ENCODE peak calls at places on chromosomes 7 and 10, in four cellular contexts. One of them, this sample, is unnamed.

GRCh38 chr10:81116990-81117389 is 579.3 kb downstream of the SH2D4B start:
- DNase-seq in K562: no peak
- DNase-seq in GM12878: no peak
- DNase-seq in HepG2: no peak
- DNase-seq in this sample: no peak

GRCh38 chr10:97914171-97914836 is 64.7 kb downstream of the GOLGA7B start:
- DNase-seq in K562: no peak
- DNase-seq in GM12878: no peak
- DNase-seq in HepG2: no peak
- DNase-seq in this sample: no peak

GRCh38 chr10:70894416-70894815 is 6.1 kb upstream of the PCBD1 start:
- DNase-seq in K562: no peak
- DNase-seq in GM12878: no peak
- DNase-seq in HepG2: no peak
- DNase-seq in this sample: no peak

GRCh38 chr7:67753891-67754290 is 757.3 kb downstream of the TYW1 start:
- DNase-seq in K562: no peak
- DNase-seq in GM12878: no peak
- DNase-seq in HepG2: peak; percentile 11
- DNase-seq in this sample: no peak

GRCh38 chr7:97118306-97118917 is 914 bp downstream of the SDHAF3 start:
- DNase-seq in K562: no peak
- DNase-seq in GM12878: no peak
- DNase-seq in HepG2: no peak
- DNase-seq in this sample: no peak

GRCh38 chr7:142451346-142451745 is 193.5 kb upstream of the PRSS58 start:
- DNase-seq in K562: no peak
- DNase-seq in GM12878: no peak
- DNase-seq in HepG2: no peak
- DNase-seq in this sample: no peak

GRCh38 chr7:111029574-111030357 is 61.2 kb upstream of the LRRN3 start:
- DNase-seq in K562: no peak
- DNase-seq in GM12878: peak; percentile 13
- DNase-seq in HepG2: peak; percentile 20
- DNase-seq in this sample: no peak

GRCh38 chr10:78529262-78529661 is 495.6 kb downstream of the RPS24 start:
- DNase-seq in K562: no peak
- DNase-seq in GM12878: no peak
- DNase-seq in HepG2: no peak
- DNase-seq in this sample: no peak

GRCh38 chr7:81812514-81813472 is 42.9 kb upstream of the HGF start:
- DNase-seq in K562: no peak
- DNase-seq in GM12878: no peak
- DNase-seq in HepG2: no peak
- DNase-seq in this sample: no peak

GRCh38 chr7:304574-305409 is 14.8 kb downstream of the FOXL3 start:
- DNase-seq in K562: no peak
- DNase-seq in GM12878: no peak
- DNase-seq in HepG2: no peak
- DNase-seq in this sample: no peak

GRCh38 chr7:156156734-156157408 is 344.6 kb upstream of the SHH start:
- DNase-seq in K562: peak; percentile 59
- DNase-seq in GM12878: no peak
- DNase-seq in HepG2: peak; percentile 20
- DNase-seq in this sample: peak; percentile 65

GRCh38 chr7:153397906-153398305 is 638.4 kb downstream of the ACTR3B start:
- DNase-seq in K562: no peak
- DNase-seq in GM12878: no peak
- DNase-seq in HepG2: no peak
- DNase-seq in this sample: no peak

GRCh38 chr7:139876622-139877283 is 47.7 kb downstream of the TBXAS1 start:
- DNase-seq in K562: no peak
- DNase-seq in GM12878: no peak
- DNase-seq in HepG2: no peak
- DNase-seq in this sample: no peak

GRCh38 chr10:126262186-126262838 is 126.0 kb downstream of the ADAM12 start:
- DNase-seq in K562: no peak
- DNase-seq in GM12878: no peak
- DNase-seq in HepG2: no peak
- DNase-seq in this sample: no peak

DNA sequence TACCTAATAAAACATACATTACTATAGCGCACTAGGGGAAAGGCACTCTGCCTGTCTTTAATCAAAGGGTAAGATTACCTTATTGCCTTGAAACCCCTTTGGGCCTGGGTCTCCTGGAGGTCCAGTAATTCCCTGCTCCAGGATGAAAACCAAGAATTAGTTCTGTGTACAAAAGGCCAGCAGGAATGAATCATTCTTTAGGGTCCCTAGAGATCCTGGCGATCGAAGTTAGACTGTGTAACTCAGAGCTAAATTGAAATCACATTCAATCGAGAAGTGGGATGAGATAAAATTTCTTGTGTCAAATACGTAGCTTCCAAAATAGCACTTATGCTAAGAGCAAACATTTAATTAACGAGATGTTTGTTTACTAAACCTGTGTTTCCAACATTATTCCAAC is 29.7 kb downstream of the COL28A1 start:
- DNase-seq in K562: no peak
- DNase-seq in GM12878: no peak
- DNase-seq in HepG2: no peak
- DNase-seq in this sample: no peak
- TF ChIP-seq FOXK2 in K562: no peak
- TF ChIP-seq FOXK2 in GM12878: no peak
- TF ChIP-seq FOXK2 in HepG2: no peak
- TF ChIP-seq FOXK2 in this sample: no peak

GRCh38 chr7:101018271-101019167 is 1.4 kb upstream of the MUC17 start:
- DNase-seq in K562: peak; percentile 63
- DNase-seq in GM12878: no peak
- DNase-seq in HepG2: no peak
- DNase-seq in this sample: peak; percentile 5
- TF ChIP-seq FOXK2 in K562: no peak
- TF ChIP-seq FOXK2 in GM12878: no peak
- TF ChIP-seq FOXK2 in HepG2: no peak
- TF ChIP-seq FOXK2 in this sample: no peak

GRCh38 chr10:130456616-130457015 is 320.4 kb downstream of the GLRX3 start:
- DNase-seq in K562: no peak
- DNase-seq in GM12878: no peak
- DNase-seq in HepG2: no peak
- DNase-seq in this sample: no peak
- TF ChIP-seq FOXK2 in K562: no peak
- TF ChIP-seq FOXK2 in GM12878: no peak
- TF ChIP-seq FOXK2 in HepG2: no peak
- TF ChIP-seq FOXK2 in this sample: no peak

GRCh38 chr10:124348801-124349200 is 69.9 kb downstream of the OAT start:
- DNase-seq in K562: no peak
- DNase-seq in GM12878: no peak
- DNase-seq in HepG2: no peak
- DNase-seq in this sample: no peak

GRCh38 chr10:124349993-124350280 is 68.8 kb downstream of the OAT start:
- DNase-seq in K562: no peak
- DNase-seq in GM12878: no peak
- DNase-seq in HepG2: no peak
- DNase-seq in this sample: no peak

GRCh38 chr10:124349231-124349992 is 69.3 kb downstream of the OAT start:
- DNase-seq in K562: no peak
- DNase-seq in GM12878: no peak
- DNase-seq in HepG2: no peak
- DNase-seq in this sample: no peak

GRCh38 chr10:124351481-124352220 is 67.1 kb downstream of the OAT start:
- DNase-seq in K562: no peak
- DNase-seq in GM12878: no peak
- DNase-seq in HepG2: no peak
- DNase-seq in this sample: no peak

DNA sequence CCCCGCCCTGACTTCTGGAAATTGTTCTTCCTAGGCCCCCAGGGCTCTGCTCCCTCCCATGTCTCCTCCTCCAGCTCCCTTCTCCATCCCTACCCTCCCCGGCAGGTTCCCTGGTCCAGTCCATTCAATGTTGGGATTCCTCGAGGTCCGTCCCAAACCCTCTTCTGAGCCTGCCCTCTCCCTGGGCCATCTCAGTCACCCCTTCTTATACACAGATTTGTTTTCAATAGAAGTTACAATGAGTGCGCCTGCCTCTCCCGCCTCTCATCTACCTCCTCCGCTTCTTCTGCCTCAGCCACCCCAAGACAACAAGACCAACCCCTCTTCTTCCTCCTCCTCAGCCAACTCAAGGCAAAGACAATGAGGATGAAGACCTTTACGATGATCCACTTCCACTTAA is 67.9 kb downstream of the OAT start:
- DNase-seq in K562: no peak
- DNase-seq in GM12878: no peak
- DNase-seq in HepG2: no peak
- DNase-seq in this sample: no peak
- TF ChIP-seq FOXK2 in K562: no peak
- TF ChIP-seq FOXK2 in GM12878: no peak
- TF ChIP-seq FOXK2 in HepG2: no peak
- TF ChIP-seq FOXK2 in this sample: no peak

This sample was measured in HEK293T.